ENCODE peak calls at places on chromosomes 12 and 14, in eight cellular contexts. L is ovary, V is A549, B is endothelial cell of umbilical vein, K is fibroblast of lung, C is suprapubic skin, Z is left ventricle myocardium inferior, G is PC-9. I is an unnamed sample. For H3K4me1, the result is how much of the 10 kb centered on the place peaks cover.

GRCh38 chr12:42625611-42626010 is 36.1 kb upstream of the PRICKLE1 start:
- DNase-seq in L (no peak), V (no peak), B (peak), K (peak), C (no peak), Z (no peak), G (no peak), I (peak)

GRCh38 chr14:50067723-50068495 is 48.5 kb downstream of the VCPKMT start:
- DNase-seq in L (no peak), V (peak), B (peak), K (peak), C (no peak), Z (no peak), G (peak), I (peak)

GRCh38 chr12:42946776-42947435 is 357.4 kb upstream of the PRICKLE1 start:
- DNase-seq in L (no peak), V (no peak), B (no peak), K (peak), C (no peak), Z (no peak), G (no peak), I (no peak)

GRCh38 chr12:87384226-87384625 is 645.0 kb downstream of the C12orf50 start:
- DNase-seq in L (no peak), V (no peak), B (no peak), K (no peak), C (no peak), Z (no peak), G (no peak), I (no peak)

GRCh38 chr14:100192250-100192671 is 32.8 kb upstream of the DEGS2 start:
- DNase-seq in L (peak), V (no peak), B (no peak), K (no peak), C (peak), Z (peak), G (no peak), I (no peak)

GRCh38 chr12:12636641-12637040 is 25.0 kb downstream of the CREBL2 start:
- DNase-seq in L (no peak), V (no peak), B (no peak), K (no peak), C (no peak), Z (no peak), G (no peak), I (no peak)

GRCh38 chr12:22709292-22709691 is 84.3 kb downstream of the ETNK1 start:
- DNase-seq in L (no peak), V (peak), B (peak), K (no peak), C (no peak), Z (no peak), G (no peak), I (peak)

GRCh38 chr12:104825408-104825807 is 132.7 kb downstream of the SLC41A2 start:
- DNase-seq in L (no peak), V (no peak), B (no peak), K (no peak), C (no peak), Z (no peak), G (no peak), I (peak)

GRCh38 chr14:69090187-69090789 is 62.6 kb downstream of the DCAF5 start:
- DNase-seq in L (no peak), V (peak), B (peak), K (peak), C (no peak), Z (no peak), G (peak), I (peak)

GRCh38 chr14:102979406-102979805 is 56.9 kb downstream of the AMN start:
- DNase-seq in L (no peak), V (no peak), B (no peak), K (no peak), C (no peak), Z (no peak), G (no peak), I (no peak)

GRCh38 chr12:93419388-93420034 is 22.2 kb downstream of the UBE2N start:
- DNase-seq in L (no peak), V (peak), B (peak), K (peak), C (no peak), Z (no peak), G (peak), I (peak)

GRCh38 chr12:113955109-113955970 is 10.8 kb downstream of the RBM19 start:
- DNase-seq in L (no peak), V (peak), B (peak), K (peak), C (no peak), Z (no peak), G (no peak), I (peak)

GRCh38 chr14:55771242-55772025 is 191.4 kb downstream of the KTN1 start:
- DNase-seq in L (no peak), V (no peak), B (no peak), K (no peak), C (no peak), Z (no peak), G (no peak), I (no peak)

GRCh38 chr12:109951751-109952150 is 44.4 kb downstream of the GIT2 start:
- DNase-seq in L (peak), V (no peak), B (no peak), K (peak), C (no peak), Z (peak), G (peak), I (no peak)

GRCh38 chr12:111886662-111887545 is 44.9 kb downstream of the MAPKAPK5 start:
- DNase-seq in L (no peak), V (no peak), B (no peak), K (no peak), C (no peak), Z (no peak), G (no peak), I (no peak)

GRCh38 chr12:108309674-108310312 is 29.3 kb downstream of the CMKLR1 start:
- DNase-seq in L (no peak), V (no peak), B (no peak), K (no peak), C (no peak), Z (no peak), G (no peak), I (no peak)
- H3K4me1 ChIP-seq in L (under half), V (under half), B (under half), K (under half), C (half or more), Z (half or more), G (under half), I (under half)

GRCh38 chr12:50764861-50765324 is 992 bp downstream of the ATF1 start:
- DNase-seq in L (no peak), V (peak), B (peak), K (peak), C (peak), Z (no peak), G (no peak), I (peak)
- H3K4me3 ChIP-seq in L (peak), V (peak), B (peak), K (peak), C (peak), Z (peak), G (peak), I (peak)

DNA sequence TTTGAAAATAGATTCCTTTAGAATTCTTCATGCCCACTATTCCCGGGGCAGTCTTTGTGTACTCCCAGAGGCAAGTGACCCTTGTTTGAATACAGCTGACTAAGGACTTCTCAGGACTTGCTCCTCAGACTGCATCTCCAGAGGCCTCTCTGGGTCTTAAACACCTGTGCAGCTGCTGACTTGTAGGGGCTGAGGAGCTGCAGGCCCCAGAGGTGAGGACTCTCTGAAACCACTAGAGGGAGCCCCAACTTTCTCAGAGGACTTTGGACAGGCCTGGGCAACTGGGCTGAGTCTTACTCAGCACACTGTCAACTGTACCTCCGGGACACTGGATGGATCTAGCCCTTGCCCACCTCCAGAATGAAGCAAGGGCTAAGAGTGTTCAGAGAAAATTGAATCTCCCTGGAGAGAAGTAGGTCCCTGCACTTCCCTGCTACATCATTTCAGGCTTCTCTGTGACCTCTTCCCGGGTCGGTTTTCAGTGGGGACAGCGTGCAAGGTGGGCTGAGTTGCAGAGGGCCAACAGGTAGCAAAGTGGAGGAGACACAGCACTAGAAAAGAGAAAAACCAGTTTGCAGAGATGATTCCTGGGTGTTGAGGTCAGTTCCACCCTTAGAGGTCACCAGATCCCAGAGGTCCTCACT is 164.6 kb downstream of the TMEM117 start:
- DNase-seq in L (no peak), V (peak), B (peak), K (peak), C (no peak), Z (no peak), G (no peak), I (peak)
- TF ChIP-seq CTCF in L (no peak), V (peak), B (peak), K (peak), C (no peak), Z (peak), G (peak), I (peak)

DNA sequence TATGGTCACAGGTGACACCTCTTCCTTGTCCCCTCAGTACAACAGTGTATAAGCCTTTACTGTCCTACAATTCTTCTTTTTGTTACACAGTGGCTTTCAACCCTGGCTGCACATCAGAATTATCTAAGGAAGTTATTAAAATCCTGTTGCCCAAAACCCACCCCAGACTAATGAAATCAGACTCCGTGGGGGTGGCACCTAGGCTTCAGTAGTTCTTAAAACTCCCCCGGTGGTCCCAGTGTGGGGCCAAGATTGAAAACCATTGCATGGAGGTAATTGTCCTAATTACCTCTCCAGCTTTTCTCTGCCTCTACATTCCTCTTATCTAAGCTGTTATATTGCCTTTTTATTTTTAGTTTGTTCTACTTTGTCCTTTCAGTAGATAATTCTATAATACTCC is 172.8 kb downstream of the DAD1 start:
- DNase-seq in L (no peak), V (no peak), B (no peak), K (no peak), C (no peak), Z (no peak), G (no peak), I (peak)
- H3K4me1 ChIP-seq in L (under half), V (under half), B (under half), K (under half), C (under half), Z (under half), G (under half), I (half or more)

GRCh38 chr12:25384038-25384953 is 133.6 kb upstream of the KRAS start:
- DNase-seq in L (no peak), V (no peak), B (no peak), K (no peak), C (no peak), Z (no peak), G (no peak), I (no peak)
- H3K4me3 ChIP-seq in L (peak), V (peak), B (no peak), K (peak), C (peak), Z (peak), G (no peak), I (no peak)

GRCh38 chr12:56315626-56316473 is at the start of gene CNPY2:
- DNase-seq in L (peak), V (peak), B (peak), K (peak), C (peak), Z (peak), G (peak), I (peak)
- TF ChIP-seq CTCF in L (no peak), V (no peak), B (no peak), K (no peak), C (no peak), Z (peak), G (no peak), I (no peak)

I was measured in A673.